ENCODE peak calls at places on chromosomes 7 and 10, in five cellular contexts. X is astrocyte of the spinal cord, S is WTC11, G is AG04449, Y is breast epithelium. B is an unnamed sample.

GRCh38 chr10:46287846-46288480 is 1.2 kb downstream of the ANTXRL start:
- DNase-seq in S (no peak), X (no peak), Y (peak; percentile 81), G (no peak), B (no peak)

GRCh38 chr10:35274511-35275060 is 61.7 kb upstream of the CCNY start:
- DNase-seq in Y (no peak), G (no peak), X (no peak), S (no peak), B (no peak)

GRCh38 chr7:95547949-95548348 is 48.4 kb downstream of the PDK4 start:
- DNase-seq in G (no peak), X (no peak), Y (no peak), S (no peak), B (no peak)

GRCh38 chr10:83605783-83606182 is 533.5 kb upstream of the GHITM start:
- DNase-seq in Y (no peak), G (no peak), X (no peak), S (no peak), B (no peak)

GRCh38 chr10:74293686-74294365 is 142.8 kb downstream of the ADK start:
- DNase-seq in S (no peak), X (peak; percentile 74), Y (no peak), G (peak; percentile 42), B (peak; percentile 86)

GRCh38 chr7:40680657-40681056 is 545.9 kb downstream of the SUGCT start:
- DNase-seq in X (peak; percentile 32), G (no peak), Y (no peak), S (no peak), B (peak; percentile 19)

GRCh38 chr10:71083457-71083975 is 128.9 kb upstream of the UNC5B start:
- DNase-seq in Y (no peak), G (no peak), S (peak; percentile 5), X (no peak), B (no peak)

GRCh38 chr7:91263359-91264082 is 712 bp upstream of the FZD1 start:
- DNase-seq in S (peak; percentile 47), G (no peak), X (no peak), Y (no peak), B (no peak)

GRCh38 chr10:60454336-60454735 is 64.7 kb upstream of the ANK3 start:
- DNase-seq in Y (no peak), S (no peak), G (no peak), X (no peak), B (no peak)

GRCh38 chr7:40880581-40880980 is 745.8 kb downstream of the SUGCT start:
- DNase-seq in S (no peak), X (peak; percentile 52), G (no peak), Y (no peak), B (peak; percentile 61)

GRCh38 chr7:83930262-83930661 is 264.3 kb downstream of the SEMA3A start:
- DNase-seq in Y (no peak), G (no peak), X (no peak), S (no peak), B (no peak)

GRCh38 chr10:112461029-112461887 is 14.2 kb downstream of the VTI1A start:
- DNase-seq in G (peak; percentile 46), X (peak; percentile 46), Y (no peak), S (no peak), B (peak; percentile 87)

GRCh38 chr10:3923033-3923432 is 138.0 kb upstream of the KLF6 start:
- DNase-seq in Y (no peak), X (no peak), G (no peak), S (no peak), B (no peak)

GRCh38 chr7:139117599-139118233 is 8.2 kb upstream of the ZC3HAV1 start:
- DNase-seq in X (no peak), G (no peak), S (no peak), Y (no peak), B (no peak)

GRCh38 chr10:22321831-22322662 is 1.1 kb downstream of the BMI1 start:
- DNase-seq in S (peak; percentile 28), X (no peak), Y (no peak), G (no peak), B (no peak)

GRCh38 chr10:128429835-128430513 is 303.8 kb upstream of the MKI67 start:
- DNase-seq in Y (no peak), X (no peak), G (no peak), S (no peak), B (no peak)

GRCh38 chr7:102129636-102130370 is 156.9 kb upstream of the SH2B2 start:
- DNase-seq in Y (no peak), X (peak; percentile 48), S (no peak), G (no peak), B (no peak)

GRCh38 chr7:68050627-68051026 is 1054.0 kb downstream of the TYW1 start:
- DNase-seq in Y (no peak), S (no peak), X (no peak), G (no peak), B (no peak)

GRCh38 chr7:24911213-24911603 is 68.8 kb downstream of the OSBPL3 start:
- DNase-seq in G (no peak), X (no peak), Y (no peak), S (no peak), B (peak; percentile 70)

GRCh38 chr10:14579405-14579804 is 195.3 kb downstream of the FAM107B start:
- DNase-seq in S (no peak), X (no peak), G (no peak), Y (no peak), B (peak; percentile 70)

GRCh38 chr10:120607710-120608703 is 151.0 kb downstream of the PLPP4 start:
- DNase-seq in X (peak; percentile 22), Y (no peak), G (no peak), S (no peak), B (no peak)

GRCh38 chr7:1045038-1045726 is 836 bp downstream of the GPR146 start:
- DNase-seq in X (no peak), S (no peak), Y (no peak), G (no peak), B (no peak)

GRCh38 chr7:9201928-9202327 is 768.5 kb downstream of the NXPH1 start:
- DNase-seq in X (no peak), Y (no peak), G (no peak), S (no peak), B (no peak)

GRCh38 chr7:4631664-4632171 is 50.4 kb upstream of the FOXK1 start:
- DNase-seq in G (peak; percentile 60), S (peak; percentile 67), Y (peak; percentile 68), X (peak; percentile 90), B (peak; percentile 95)

GRCh38 chr10:103612462-103613365 is 119.2 kb downstream of the NEURL1 start:
- DNase-seq in X (peak; percentile 53), G (peak; percentile 31), S (no peak), Y (no peak), B (peak; percentile 58)

GRCh38 chr10:110446954-110447608 is 50.6 kb upstream of the DUSP5 start:
- DNase-seq in Y (peak; percentile 16), G (no peak), X (peak; percentile 86), S (no peak), B (peak; percentile 95)

GRCh38 chr7:128152721-128153120 is 88.4 kb upstream of the LEP start:
- DNase-seq in X (no peak), G (no peak), Y (no peak), S (no peak), B (no peak)

GRCh38 chr10:53786236-53786635 is 1013.7 kb upstream of the MBL2 start:
- DNase-seq in G (no peak), X (no peak), S (peak; percentile 70), Y (no peak), B (no peak)
- TF ChIP-seq CTCF in G (no peak), X (no peak), S (peak; percentile 59), Y (no peak), B (no peak)

DNA sequence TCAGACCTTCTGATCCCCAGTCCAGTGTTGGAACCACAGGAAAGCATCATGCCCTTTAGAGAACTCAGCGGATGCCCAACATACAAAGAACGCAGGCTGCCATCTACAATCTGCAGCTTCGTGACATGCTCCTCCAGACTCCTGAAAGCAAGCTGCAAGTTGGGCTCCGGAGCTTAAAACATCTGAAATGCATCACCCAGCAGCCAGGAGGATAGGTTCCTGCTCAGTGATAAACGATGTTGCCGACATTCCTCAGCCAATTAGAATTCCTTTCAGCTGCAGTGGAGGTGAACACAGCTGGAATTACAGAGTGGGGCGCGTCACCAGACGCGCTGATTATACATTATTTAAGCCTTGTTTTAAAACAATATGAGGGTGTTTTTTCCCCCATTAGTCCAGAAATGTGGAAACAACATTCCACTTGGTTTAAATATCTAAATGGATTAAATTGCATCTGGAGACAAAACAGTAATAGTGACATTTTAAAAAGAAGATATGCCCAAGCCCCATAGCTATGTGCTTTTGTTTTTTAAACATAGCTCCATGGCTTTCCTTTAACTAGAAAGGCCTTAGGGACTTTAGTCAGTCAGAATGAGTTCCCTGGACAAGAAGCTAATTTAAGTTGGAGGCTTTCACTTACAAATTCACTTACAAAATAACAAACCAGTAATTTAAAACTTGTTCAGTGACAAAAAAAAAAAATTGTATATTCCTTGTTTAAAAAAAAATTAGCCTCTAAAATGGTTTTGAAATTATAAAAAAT is 6.3 kb downstream of the SMURF1 start:
- DNase-seq in S (peak; percentile 52), G (no peak), X (peak; percentile 76), Y (no peak), B (peak; percentile 93)
- TF ChIP-seq CTCF in S (no peak), G (no peak), X (no peak), Y (no peak), B (peak; percentile 35)

DNA sequence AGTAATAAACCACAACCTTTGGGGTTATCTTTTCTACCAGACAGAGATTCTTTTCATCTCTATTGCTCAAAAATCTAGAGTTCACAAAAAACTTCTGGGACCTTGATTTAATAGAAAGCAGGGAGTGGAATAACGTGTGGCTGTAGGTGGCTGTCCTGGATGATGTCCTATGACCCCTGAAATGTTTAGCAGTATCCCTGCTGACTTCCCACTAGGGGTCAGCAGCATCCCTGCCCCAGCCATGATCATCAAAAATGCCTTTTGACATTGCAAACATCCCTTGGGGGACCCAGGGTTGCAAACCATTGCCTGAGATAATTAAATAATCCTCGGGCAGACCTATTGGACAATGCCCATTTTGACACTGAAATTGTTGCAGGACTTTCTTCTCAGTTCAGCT is 177.1 kb downstream of the USP6NL start:
- DNase-seq in X (no peak), G (no peak), S (peak; percentile 44), Y (no peak), B (no peak)
- TF ChIP-seq CTCF in X (peak; percentile 19), G (no peak), S (peak; percentile 15), Y (no peak), B (peak; percentile 9)

DNA sequence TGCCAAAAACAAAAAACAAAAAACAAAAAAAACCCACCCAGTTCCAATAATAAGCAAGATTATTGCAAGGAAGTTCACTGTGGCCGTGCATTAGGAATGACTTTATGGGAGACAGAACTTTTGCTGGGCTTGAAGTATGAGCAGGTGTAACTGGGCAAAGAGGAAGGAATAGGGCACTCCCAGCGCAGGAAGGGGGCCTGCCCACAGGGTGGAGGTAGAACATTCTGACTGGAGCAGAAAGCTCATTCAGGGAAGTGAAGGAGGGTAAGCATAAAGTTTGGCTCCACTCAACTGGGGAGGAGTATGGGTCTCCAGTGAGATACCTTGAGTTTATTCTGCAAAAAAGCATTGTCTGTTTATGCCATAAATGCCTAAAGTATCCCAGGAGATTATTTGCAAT is 42.1 kb upstream of the WIPF3 start:
- DNase-seq in G (no peak), S (peak; percentile 61), X (no peak), Y (no peak), B (no peak)
- TF ChIP-seq CTCF in G (no peak), S (no peak), X (no peak), Y (no peak), B (no peak)

B was measured in fibroblast of the aortic adventitia.